ENCODE peak calls at places on chromosomes 5 and 9, in five cellular contexts. N, P, V, Q and O are unnamed samples.

GRCh38 chr5:177964471-177964870 is 31.6 kb downstream of the PROP1 start:
- DNase-seq in Q (no peak), N (no peak), V (no peak), P (no peak), O (no peak)

GRCh38 chr5:57320552-57320951 is 146.7 kb downstream of the GPBP1 start:
- DNase-seq in N (no peak), P (no peak), V (no peak), Q (no peak), O (no peak)

GRCh38 chr5:134003064-134003956 is 1.5 kb downstream of the VDAC1 start:
- DNase-seq in N (no peak), Q (no peak), V (no peak), P (no peak), O (no peak)

GRCh38 chr9:27653246-27653645 is 80.0 kb upstream of the C9orf72 start:
- DNase-seq in N (no peak), P (no peak), Q (no peak), V (no peak), O (no peak)

GRCh38 chr5:135996611-135997010 is 32.2 kb upstream of the TGFBI start:
- DNase-seq in N (no peak), Q (no peak), P (no peak), V (peak), O (no peak)

GRCh38 chr9:121284733-121285451 is 16.9 kb downstream of the GSN start:
- DNase-seq in V (no peak), Q (no peak), N (no peak), P (no peak), O (no peak)

GRCh38 chr5:14216902-14217301 is 73.8 kb downstream of the TRIO start:
- DNase-seq in N (no peak), V (no peak), P (no peak), Q (no peak), O (no peak)

GRCh38 chr9:135588886-135589595 is 27.5 kb downstream of the PAEP start:
- DNase-seq in N (no peak), P (no peak), V (no peak), Q (no peak), O (no peak)

GRCh38 chr5:51664491-51665294 is 281.4 kb downstream of the ISL1 start:
- DNase-seq in Q (no peak), N (no peak), V (no peak), P (no peak), O (no peak)

GRCh38 chr5:14011089-14012004 is 66.9 kb upstream of the DNAH5 start:
- DNase-seq in V (peak), N (peak), Q (peak), P (peak), O (peak)

GRCh38 chr9:124964056-124964455 is 23.2 kb upstream of the GOLGA1 start:
- DNase-seq in P (no peak), V (no peak), Q (no peak), N (no peak), O (no peak)

GRCh38 chr5:131757830-131758519 is 38.8 kb downstream of the FNIP1 start:
- DNase-seq in V (no peak), P (no peak), N (no peak), Q (no peak), O (no peak)

GRCh38 chr5:168238422-168238821 is 53.0 kb upstream of the WWC1 start:
- DNase-seq in Q (no peak), V (no peak), P (no peak), N (no peak), O (no peak)

GRCh38 chr5:140131967-140132409 is 6.3 kb downstream of the IGIP start:
- DNase-seq in Q (no peak), V (peak), N (no peak), P (no peak), O (no peak)

GRCh38 chr9:130331061-130331460 is 65.5 kb downstream of the HMCN2 start:
- DNase-seq in P (no peak), N (no peak), V (no peak), Q (no peak), O (no peak)

GRCh38 chr5:102277059-102277621 is 18.9 kb downstream of the SLCO4C1 start:
- DNase-seq in N (no peak), Q (no peak), P (no peak), V (no peak), O (no peak)

GRCh38 chr5:142939884-142940283 is 169.7 kb downstream of the ARHGAP26 start:
- DNase-seq in N (no peak), V (no peak), P (no peak), Q (no peak), O (no peak)

GRCh38 chr9:126504086-126504976 is 109.4 kb upstream of the LMX1B start:
- DNase-seq in N (no peak), V (no peak), Q (no peak), P (no peak), O (no peak)

GRCh38 chr5:68415177-68416085 is 199.9 kb downstream of the PIK3R1 start:
- DNase-seq in Q (no peak), N (no peak), P (no peak), V (peak), O (no peak)

GRCh38 chr9:93630806-93631411 is 54.5 kb downstream of the PHF2 start:
- DNase-seq in P (no peak), V (no peak), Q (no peak), N (no peak), O (no peak)